ENCODE peak calls at places on chromosome X, in seven cellular contexts. J, Q, X, I, N, U and B are unnamed samples.

GRCh38 chrX:68833855-68834331 is 5.1 kb downstream of the EFNB1 start:
- DNase-seq in N (no peak), X (peak; percentile 7), I (no peak), J (no peak), U (no peak), Q (no peak), B (no peak)

GRCh38 chrX:30489323-30489722 is 88.2 kb downstream of the TASL start:
- DNase-seq in J (no peak), Q (peak; percentile 21), I (no peak), X (no peak), U (no peak), N (no peak), B (no peak)

GRCh38 chrX:133053854-133054565 is 42.9 kb downstream of the USP26 start:
- DNase-seq in X (no peak), I (no peak), N (no peak), J (no peak), U (no peak), Q (no peak), B (peak; percentile 11)

GRCh38 chrX:20432048-20432447 is 165.3 kb upstream of the RPS6KA3 start:
- DNase-seq in I (no peak), X (no peak), N (no peak), J (no peak), U (no peak), Q (no peak), B (peak; percentile 53)

GRCh38 chrX:106932492-106932923 is 12.3 kb downstream of the CLDN2 start:
- DNase-seq in J (no peak), I (no peak), Q (peak; percentile 78), X (no peak), N (peak; percentile 59), U (no peak), B (peak; percentile 72)

GRCh38 chrX:153318811-153319210 is 2.8 kb downstream of the PNMA6F start:
- DNase-seq in Q (no peak), X (no peak), J (no peak), U (no peak), I (no peak), N (no peak), B (no peak)

GRCh38 chrX:18883234-18883960 is 100.5 kb downstream of the PHKA2 start:
- DNase-seq in N (peak; percentile 48), Q (peak; percentile 30), I (no peak), X (no peak), J (peak; percentile 76), U (no peak), B (no peak)

GRCh38 chrX:31590581-31591113 is 518.8 kb upstream of the FTHL17 start:
- DNase-seq in X (no peak), N (no peak), J (no peak), Q (peak; percentile 0), I (no peak), U (no peak), B (peak; percentile 45)

GRCh38 chrX:154472685-154473632 is 6.1 kb downstream of the LAGE3 start:
- DNase-seq in N (no peak), Q (no peak), I (no peak), J (no peak), U (no peak), X (no peak), B (no peak)

GRCh38 chrX:41667631-41668030 is 21.1 kb upstream of the GPR34 start:
- DNase-seq in X (no peak), I (no peak), N (no peak), U (no peak), J (no peak), Q (no peak), B (no peak)

GRCh38 chrX:119118780-119119395 is 8.7 kb downstream of the KIAA1210 start:
- DNase-seq in U (peak; percentile 9), N (peak; percentile 53), Q (peak; percentile 17), I (no peak), X (peak; percentile 38), J (no peak), B (peak; percentile 35)

GRCh38 chrX:32392655-32393054 is 818.7 kb downstream of the DMD start:
- DNase-seq in I (no peak), N (no peak), U (no peak), X (no peak), J (no peak), Q (no peak), B (no peak)

GRCh38 chrX:119477812-119478232 is 9.6 kb downstream of the SLC25A5 start:
- DNase-seq in I (no peak), X (peak; percentile 55), U (no peak), Q (peak; percentile 85), N (peak; percentile 79), J (no peak), B (peak; percentile 99)

GRCh38 chrX:20067709-20068315 is 48.9 kb downstream of the MAP7D2 start:
- DNase-seq in X (peak; percentile 88), U (no peak), N (peak; percentile 64), I (peak; percentile 91), J (peak; percentile 78), Q (no peak), B (peak; percentile 86)

GRCh38 chrX:77640702-77641101 is 145.3 kb downstream of the ATRX start:
- DNase-seq in Q (no peak), I (no peak), U (no peak), J (no peak), N (no peak), X (no peak), B (no peak)

GRCh38 chrX:45889471-45889870 is 655.8 kb downstream of the ZNF674 start:
- DNase-seq in N (no peak), Q (peak; percentile 1), X (no peak), U (no peak), I (no peak), J (no peak), B (peak; percentile 65)

GRCh38 chrX:102514536-102514935 is 2.0 kb downstream of the TMSB15A start:
- DNase-seq in J (no peak), I (no peak), U (no peak), Q (no peak), X (no peak), N (no peak), B (no peak)

GRCh38 chrX:102516314-102516936 is at the start of gene TMSB15A:
- DNase-seq in N (peak; percentile 73), U (no peak), J (peak; percentile 63), X (peak; percentile 72), Q (no peak), I (peak; percentile 91), B (peak; percentile 19)

GRCh38 chrX:102517331-102517730 is 792 bp upstream of the TMSB15A start:
- DNase-seq in I (no peak), X (no peak), N (no peak), U (no peak), Q (no peak), J (no peak), B (peak; percentile 8)
- H3K4me3 ChIP-seq in I (no peak overlapping the region), X (no peak overlapping the region), N (no peak overlapping the region), U (peak overlapping the region; percentile 41), Q (no peak overlapping the region), J (no peak overlapping the region), B (no peak overlapping the region)

GRCh38 chrX:130990723-130991122 is 67.4 kb upstream of the ARHGAP36 start:
- DNase-seq in Q (no peak), U (no peak), I (no peak), X (no peak), N (no peak), J (no peak), B (no peak)

GRCh38 chrX:130995351-130995967 is 62.7 kb upstream of the ARHGAP36 start:
- DNase-seq in N (no peak), Q (no peak), I (no peak), X (no peak), U (no peak), J (no peak), B (no peak)

GRCh38 chrX:130999360-130999759 is 58.8 kb upstream of the ARHGAP36 start:
- DNase-seq in U (no peak), X (no peak), J (no peak), I (no peak), N (no peak), Q (no peak), B (no peak)

GRCh38 chrX:130994671-130995070 is 63.5 kb upstream of the ARHGAP36 start:
- DNase-seq in U (no peak), N (peak; percentile 46), Q (no peak), I (no peak), X (no peak), J (no peak), B (peak; percentile 17)
- TF ChIP-seq CTCF in U (no peak), N (peak; percentile 53), Q (peak; percentile 41), I (peak; percentile 21), X (no peak), J (no peak), B (peak; percentile 60)

DNA sequence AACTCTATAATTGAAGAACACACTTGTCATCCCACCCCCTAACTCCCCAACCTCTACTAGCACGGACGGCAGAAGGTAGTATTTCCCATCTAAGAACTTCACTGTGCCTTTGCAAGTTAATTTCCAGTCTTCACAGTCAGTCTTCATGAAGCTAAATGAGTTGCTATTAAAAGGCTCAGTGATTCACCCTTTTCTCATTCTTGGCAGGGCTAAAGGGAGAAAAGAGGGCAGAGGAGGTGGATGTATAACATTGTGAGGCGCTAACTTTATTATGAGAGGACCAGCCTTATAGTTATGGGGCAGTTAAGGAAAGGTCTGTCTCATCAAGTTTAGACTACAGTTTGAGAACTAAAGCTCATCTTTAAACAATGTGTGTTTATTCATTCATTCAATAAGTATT is 161.0 kb upstream of the S100G start:
- DNase-seq in J (no peak), I (no peak), N (no peak), X (no peak), Q (no peak), U (no peak), B (no peak)
- H3K4me3 ChIP-seq in J (no peak overlapping the region), I (no peak overlapping the region), N (no peak overlapping the region), X (no peak overlapping the region), Q (no peak overlapping the region), U (no peak overlapping the region), B (no peak overlapping the region)

GRCh38 chrX:2823795-2824386 is 4.8 kb upstream of the GYG2 start:
- DNase-seq in N (no peak), X (no peak), Q (no peak), I (no peak), J (no peak), U (no peak), B (peak; percentile 43)

GRCh38 chrX:2824886-2825285 is 3.8 kb upstream of the GYG2 start:
- DNase-seq in Q (no peak), J (no peak), I (no peak), N (no peak), U (no peak), X (no peak), B (no peak)

GRCh38 chrX:2820131-2820771 is 8.5 kb upstream of the GYG2 start:
- DNase-seq in N (no peak), J (no peak), I (no peak), Q (no peak), X (no peak), U (no peak), B (no peak)

GRCh38 chrX:2817036-2817435 is 11.7 kb upstream of the GYG2 start:
- DNase-seq in I (no peak), U (no peak), J (no peak), N (no peak), Q (no peak), X (no peak), B (no peak)

DNA sequence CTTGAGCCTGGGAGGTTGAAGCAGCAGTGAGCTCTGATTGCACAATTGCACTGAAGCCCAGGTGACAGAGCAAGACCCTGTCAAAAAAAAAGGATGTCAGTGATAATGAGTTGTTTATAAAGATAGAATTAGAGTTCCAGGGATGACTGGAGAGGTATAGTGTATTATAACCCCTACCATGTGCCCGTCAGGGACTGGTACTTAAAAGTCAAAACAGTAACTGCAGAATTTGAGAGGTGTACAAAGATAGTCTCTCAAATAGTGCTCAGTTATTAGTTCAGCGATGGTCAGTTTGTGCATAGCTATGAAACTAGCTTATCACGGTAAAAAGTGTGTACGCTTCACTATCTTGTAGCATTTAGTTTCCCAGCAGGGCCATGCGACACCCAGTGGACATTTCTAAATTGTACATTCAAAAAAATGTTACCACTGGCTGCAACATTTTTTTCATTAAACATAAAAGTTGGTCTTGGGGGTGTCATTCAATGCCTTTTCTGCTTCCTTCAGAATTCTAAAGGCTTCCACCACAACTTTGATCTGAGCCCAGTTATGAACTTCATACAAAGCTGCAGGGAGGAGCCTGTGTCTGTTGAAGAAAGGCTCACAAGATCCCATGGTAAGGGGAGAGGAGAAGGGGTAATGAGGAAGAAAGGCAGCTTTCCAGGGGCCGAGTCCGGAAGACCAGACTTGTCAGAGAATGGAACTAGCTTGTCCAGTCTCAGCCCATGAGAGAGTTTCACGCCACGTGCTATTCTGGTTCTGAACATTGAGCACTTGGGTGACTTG is 9.2 kb upstream of the GYG2 start:
- DNase-seq in X (no peak), I (no peak), J (no peak), Q (peak; percentile 9), N (peak; percentile 58), U (no peak), B (peak; percentile 43)
- TF ChIP-seq CTCF in X (no peak), I (peak; percentile 34), J (no peak), Q (peak; percentile 60), N (peak; percentile 56), U (no peak), B (peak; percentile 43)